ENCODE peak calls at places on chromosome 12, in four cellular contexts. O is breast epithelium, B is sigmoid colon, E is bronchial epithelial cell. Q is an unnamed sample.

GRCh38 chr12:122199484-122200355 is 3.8 kb upstream of the B3GNT4 start:
- DNase-seq in E (no peak), O (no peak), B (no peak), Q (no peak)

GRCh38 chr12:64814432-64814831 is 10.0 kb upstream of the TBC1D30 start:
- DNase-seq in B (no peak), O (no peak), E (no peak), Q (no peak)

GRCh38 chr12:102483466-102483865 is 3.1 kb upstream of the IGF1 start:
- DNase-seq in O (no peak), E (no peak), B (no peak), Q (no peak)

GRCh38 chr12:5200276-5201087 is 156.8 kb downstream of the KCNA5 start:
- DNase-seq in O (no peak), B (no peak), E (peak; percentile 20), Q (peak; percentile 16)

GRCh38 chr12:1281683-1282366 is 290.8 kb downstream of the ERC1 start:
- DNase-seq in B (no peak), O (no peak), E (peak; percentile 30), Q (peak; percentile 33)

GRCh38 chr12:1796515-1797010 is 23.8 kb upstream of the LRTM2 start:
- DNase-seq in B (no peak), O (no peak), E (no peak), Q (no peak)

GRCh38 chr12:12723681-12724420 is 6.7 kb downstream of the CDKN1B start:
- DNase-seq in E (peak; percentile 7), O (no peak), B (peak; percentile 73), Q (peak; percentile 53)

GRCh38 chr12:27478949-27479348 is 32.4 kb downstream of the SMCO2 start:
- DNase-seq in E (no peak), O (no peak), B (no peak), Q (no peak)

GRCh38 chr12:81617915-81618314 is 141.2 kb downstream of the PPFIA2 start:
- DNase-seq in B (no peak), E (no peak), O (no peak), Q (no peak)

GRCh38 chr12:12230275-12230674 is 36.6 kb downstream of the LRP6 start:
- DNase-seq in E (no peak), B (no peak), O (no peak), Q (no peak)

GRCh38 chr12:112350593-112351592 is 31.3 kb downstream of the HECTD4 start:
- DNase-seq in B (no peak), E (no peak), O (no peak), Q (no peak)

GRCh38 chr12:129145381-129145780 is 292.1 kb downstream of the GLT1D1 start:
- DNase-seq in E (no peak), B (no peak), O (no peak), Q (no peak)

GRCh38 chr12:102388469-102388868 is 91.9 kb downstream of the IGF1 start:
- DNase-seq in O (no peak), E (no peak), B (no peak), Q (no peak)

GRCh38 chr12:63525831-63526230 is 142.5 kb downstream of the DPY19L2 start:
- DNase-seq in B (no peak), E (no peak), O (no peak), Q (no peak)

GRCh38 chr12:67630373-67631088 is 18.0 kb upstream of the DYRK2 start:
- DNase-seq in B (no peak), O (no peak), E (no peak), Q (no peak)

GRCh38 chr12:26798013-26798412 is 35.0 kb downstream of the ITPR2 start:
- DNase-seq in B (no peak), E (peak; percentile 20), O (no peak), Q (no peak)

GRCh38 chr12:109580272-109580671 is 6.7 kb downstream of the MVK start:
- DNase-seq in E (no peak), B (no peak), O (no peak), Q (no peak)

GRCh38 chr12:62848418-62848817 is 86.5 kb downstream of the PPM1H start:
- DNase-seq in O (no peak), B (no peak), E (peak; percentile 59), Q (no peak)

GRCh38 chr12:168763-169525 is 45.0 kb downstream of the SLC6A12 start:
- DNase-seq in O (no peak), B (no peak), E (no peak), Q (no peak)

GRCh38 chr12:126228936-126229335 is 1163.7 kb downstream of the AACS start:
- DNase-seq in B (no peak), O (no peak), E (no peak), Q (no peak)

GRCh38 chr12:102905229-102905628 is 11.8 kb downstream of the PAH start:
- DNase-seq in B (no peak), O (no peak), E (no peak), Q (no peak)

GRCh38 chr12:81257952-81258551 is 180.2 kb downstream of the ACSS3 start:
- DNase-seq in E (peak; percentile 49), O (no peak), B (no peak), Q (no peak)

GRCh38 chr12:14264777-14265176 is 100.7 kb upstream of the ATF7IP start:
- DNase-seq in O (no peak), B (no peak), E (peak; percentile 71), Q (no peak)

GRCh38 chr12:16509411-16509810 is 96.6 kb downstream of the LMO3 start:
- DNase-seq in O (no peak), B (no peak), E (no peak), Q (no peak)

GRCh38 chr12:109775172-109775881 is 57.9 kb downstream of the TRPV4 start:
- DNase-seq in B (peak; percentile 87), E (peak; percentile 42), O (peak; percentile 79), Q (peak; percentile 67)

GRCh38 chr12:42790761-42791151 is 201.2 kb upstream of the PRICKLE1 start:
- DNase-seq in B (no peak), O (no peak), E (peak; percentile 13), Q (no peak)

GRCh38 chr12:49524660-49525324 is 14.0 kb upstream of the KCNH3 start:
- DNase-seq in O (no peak), E (no peak), B (no peak), Q (no peak)

GRCh38 chr12:22333751-22334695 is 484 bp downstream of the ST8SIA1 start:
- DNase-seq in E (no peak), O (peak; percentile 52), B (peak; percentile 73), Q (no peak)

GRCh38 chr12:1573960-1574862 is 20.2 kb downstream of the FBXL14 start:
- DNase-seq in E (no peak), B (no peak), O (no peak), Q (no peak)

GRCh38 chr12:63018273-63018672 is 83.3 kb upstream of the PPM1H start:
- DNase-seq in O (no peak), E (no peak), B (no peak), Q (no peak)

GRCh38 chr12:27343255-27344000 is 10.8 kb downstream of the BMAL2 start:
- DNase-seq in E (peak; percentile 99), B (no peak), O (no peak), Q (no peak)

GRCh38 chr12:14664434-14665023 is 31.9 kb downstream of the GUCY2C start:
- DNase-seq in E (peak; percentile 42), O (no peak), B (no peak), Q (peak; percentile 34)

GRCh38 chr12:78240827-78241226 is 410.1 kb downstream of the NAV3 start:
- DNase-seq in E (no peak), B (no peak), O (no peak), Q (no peak)

GRCh38 chr12:26870491-26871419 is 37.8 kb upstream of the ITPR2 start:
- DNase-seq in B (peak; percentile 68), E (peak; percentile 89), O (no peak), Q (peak; percentile 50)

GRCh38 chr12:11653215-11653753 is 3.8 kb downstream of the ETV6 start:
- DNase-seq in E (no peak), O (no peak), B (no peak), Q (no peak)

DNA sequence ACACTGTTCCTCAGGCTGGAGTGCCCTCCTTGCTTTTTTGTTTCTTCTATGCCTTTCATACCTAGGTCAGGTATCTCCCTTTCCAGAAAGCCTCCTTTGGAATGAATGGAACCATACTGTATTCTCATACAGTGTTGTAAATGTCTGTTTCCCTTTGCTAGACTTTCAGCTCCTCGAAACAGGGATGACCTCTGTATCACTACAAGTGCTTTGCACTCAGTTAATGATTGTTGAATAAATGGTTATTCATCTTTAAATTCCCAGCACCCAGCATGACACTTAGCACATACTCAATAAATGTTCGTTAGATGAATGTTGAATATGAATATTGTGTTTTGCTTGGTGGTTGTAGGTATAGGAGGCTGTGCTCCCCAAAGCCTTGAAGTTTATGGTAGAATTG is 5.9 kb upstream of the TULP3 start:
- DNase-seq in O (no peak), E (no peak), B (no peak), Q (no peak)
- H3K36me3 ChIP-seq in O (no peaks in the 10 kb centered on the region), E (peaks cover 1% of the 10 kb centered on the region), B (no peaks in the 10 kb centered on the region), Q (no peaks in the 10 kb centered on the region)

DNA sequence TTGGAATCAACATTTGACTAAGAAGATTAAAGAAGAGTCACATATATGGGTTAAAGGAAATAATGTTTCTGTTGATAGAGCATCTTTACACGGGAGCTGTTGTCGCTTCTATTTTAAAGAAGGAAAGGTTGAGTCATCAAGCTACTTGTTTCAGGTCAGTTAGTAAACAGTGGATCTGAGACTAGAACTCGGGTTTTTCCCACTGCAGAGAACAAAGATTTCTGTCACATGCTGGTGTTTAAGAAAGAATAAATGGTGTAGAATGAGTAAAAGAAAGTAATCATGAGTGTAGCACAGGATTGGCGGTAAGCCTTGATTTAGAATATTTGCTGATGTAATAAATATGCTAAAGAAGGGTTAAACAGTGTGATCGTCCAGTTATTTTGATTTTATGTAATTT is 455.5 kb downstream of the AEBP2 start:
- DNase-seq in B (no peak), E (peak; percentile 5), O (no peak), Q (no peak)
- H3K4me3 ChIP-seq in B (no peak overlapping the region), E (no peak overlapping the region), O (no peak overlapping the region), Q (no peak overlapping the region)

GRCh38 chr12:113936460-113936859 is 29.7 kb downstream of the RBM19 start:
- DNase-seq in B (no peak), E (no peak), O (no peak), Q (no peak)
- H3K36me3 ChIP-seq in B (peaks cover 45% of the 10 kb centered on the region), E (peaks cover 15% of the 10 kb centered on the region), O (peaks cover 20% of the 10 kb centered on the region), Q (no peaks in the 10 kb centered on the region)

GRCh38 chr12:76545486-76545885 is 14.1 kb downstream of the OSBPL8 start:
- DNase-seq in E (no peak), B (no peak), O (no peak), Q (no peak)

GRCh38 chr12:76546889-76547288 is 12.7 kb downstream of the OSBPL8 start:
- DNase-seq in E (peak; percentile 20), B (no peak), O (no peak), Q (no peak)

GRCh38 chr12:76549131-76549530 is 10.4 kb downstream of the OSBPL8 start:
- DNase-seq in E (no peak), O (no peak), B (no peak), Q (no peak)

GRCh38 chr12:76547526-76547925 is 12.0 kb downstream of the OSBPL8 start:
- DNase-seq in B (no peak), E (no peak), O (no peak), Q (no peak)

GRCh38 chr12:76548222-76548837 is 11.2 kb downstream of the OSBPL8 start:
- DNase-seq in O (no peak), E (peak; percentile 57), B (no peak), Q (no peak)
- H3K4me3 ChIP-seq in O (no peak overlapping the region), E (no peak overlapping the region), B (no peak overlapping the region), Q (no peak overlapping the region)